ENCODE peak calls at places on chromosomes 7 and 10, in four cellular contexts. H is body of pancreas, D is stomach, S is uterus. W is an unnamed sample.

GRCh38 chr10:55158643-55159042 is 357.6 kb upstream of the PCDH15 start:
- DNase-seq in H (no peak), S (no peak), D (no peak), W (no peak)

GRCh38 chr7:13144622-13145021 is 457.2 kb downstream of the ARL4A start:
- DNase-seq in D (no peak), S (no peak), H (peak; percentile 16), W (no peak)

GRCh38 chr10:125038637-125039036 is 96.7 kb downstream of the ZRANB1 start:
- DNase-seq in H (peak; percentile 78), S (no peak), D (peak; percentile 81), W (peak; percentile 60)

GRCh38 chr10:24784923-24785322 is 61.2 kb upstream of the ARHGAP21 start:
- DNase-seq in D (no peak), H (no peak), S (no peak), W (no peak)

GRCh38 chr10:18532881-18533535 is 118.4 kb downstream of the NSUN6 start:
- DNase-seq in H (no peak), S (no peak), D (no peak), W (no peak)

GRCh38 chr10:44779511-44779910 is 131.6 kb upstream of the TMEM72 start:
- DNase-seq in D (no peak), S (no peak), H (no peak), W (no peak)

GRCh38 chr10:32692174-32692573 is 246.2 kb downstream of the CCDC7 start:
- DNase-seq in D (no peak), H (no peak), S (no peak), W (no peak)

GRCh38 chr7:25187932-25188331 is 40.4 kb downstream of the NPVF start:
- DNase-seq in D (no peak), S (no peak), H (no peak), W (no peak)

GRCh38 chr10:14586901-14587300 is 187.8 kb downstream of the FAM107B start:
- DNase-seq in S (no peak), H (peak; percentile 51), D (peak; percentile 73), W (no peak)

GRCh38 chr10:6151087-6151977 is 51.4 kb upstream of the PFKFB3 start:
- DNase-seq in S (peak; percentile 52), H (peak; percentile 41), D (peak; percentile 54), W (peak; percentile 60)

GRCh38 chr7:141158562-141158961 is 84.7 kb downstream of the TMEM178B start:
- DNase-seq in S (no peak), D (no peak), H (no peak), W (no peak)

GRCh38 chr7:50939026-50939425 is 156.3 kb upstream of the GRB10 start:
- DNase-seq in S (no peak), H (no peak), D (no peak), W (no peak)

GRCh38 chr10:23120001-23120934 is 24.9 kb downstream of the MSRB2 start:
- DNase-seq in H (no peak), S (no peak), D (no peak), W (no peak)

GRCh38 chr10:129730272-129730992 is 233.6 kb downstream of the EBF3 start:
- DNase-seq in D (no peak), H (no peak), S (no peak), W (no peak)

GRCh38 chr10:114309111-114309651 is 70.1 kb downstream of the VWA2 start:
- DNase-seq in S (no peak), H (no peak), D (no peak), W (no peak)

DNA sequence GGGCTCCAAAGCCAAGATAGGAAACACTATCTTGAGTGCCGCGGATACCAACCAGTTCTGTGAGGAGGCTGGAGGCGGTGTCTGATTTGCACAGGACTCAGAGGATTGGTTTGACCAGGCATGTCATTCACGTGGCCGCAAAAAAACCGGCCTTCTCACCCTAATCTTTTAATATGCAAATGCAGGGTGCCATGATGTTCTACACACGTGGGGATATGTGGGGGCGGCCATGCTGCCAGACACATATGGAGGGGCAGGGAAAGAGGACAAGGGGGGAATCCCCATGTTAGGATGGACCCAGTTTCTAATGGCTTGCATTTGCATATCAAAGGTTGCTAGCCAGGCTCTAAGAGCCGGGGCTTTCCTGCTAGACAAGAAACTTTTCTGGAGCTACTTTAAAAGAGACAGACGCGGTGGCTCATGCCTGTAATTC is 88.8 kb upstream of the C7orf33 start:
- DNase-seq in D (peak; percentile 29), S (no peak), H (no peak), W (no peak)
- H3K4me3 ChIP-seq in D (no peak overlapping the region), S (no peak overlapping the region), H (no peak overlapping the region), W (peak overlapping the region; percentile 50)

GRCh38 chr7:77885155-77885554 is 86.6 kb downstream of the PHTF2 start:
- DNase-seq in S (no peak), D (no peak), H (no peak), W (no peak)

GRCh38 chr7:77888998-77889397 is 90.4 kb downstream of the PHTF2 start:
- DNase-seq in D (no peak), S (no peak), H (no peak), W (no peak)

GRCh38 chr7:77887567-77887966 is 89.0 kb downstream of the PHTF2 start:
- DNase-seq in S (no peak), H (no peak), D (no peak), W (no peak)
- H3K4me1 ChIP-seq in S (no peaks in the 10 kb centered on the region), H (no peaks in the 10 kb centered on the region), D (no peaks in the 10 kb centered on the region), W (peaks cover 12% of the 10 kb centered on the region)

DNA sequence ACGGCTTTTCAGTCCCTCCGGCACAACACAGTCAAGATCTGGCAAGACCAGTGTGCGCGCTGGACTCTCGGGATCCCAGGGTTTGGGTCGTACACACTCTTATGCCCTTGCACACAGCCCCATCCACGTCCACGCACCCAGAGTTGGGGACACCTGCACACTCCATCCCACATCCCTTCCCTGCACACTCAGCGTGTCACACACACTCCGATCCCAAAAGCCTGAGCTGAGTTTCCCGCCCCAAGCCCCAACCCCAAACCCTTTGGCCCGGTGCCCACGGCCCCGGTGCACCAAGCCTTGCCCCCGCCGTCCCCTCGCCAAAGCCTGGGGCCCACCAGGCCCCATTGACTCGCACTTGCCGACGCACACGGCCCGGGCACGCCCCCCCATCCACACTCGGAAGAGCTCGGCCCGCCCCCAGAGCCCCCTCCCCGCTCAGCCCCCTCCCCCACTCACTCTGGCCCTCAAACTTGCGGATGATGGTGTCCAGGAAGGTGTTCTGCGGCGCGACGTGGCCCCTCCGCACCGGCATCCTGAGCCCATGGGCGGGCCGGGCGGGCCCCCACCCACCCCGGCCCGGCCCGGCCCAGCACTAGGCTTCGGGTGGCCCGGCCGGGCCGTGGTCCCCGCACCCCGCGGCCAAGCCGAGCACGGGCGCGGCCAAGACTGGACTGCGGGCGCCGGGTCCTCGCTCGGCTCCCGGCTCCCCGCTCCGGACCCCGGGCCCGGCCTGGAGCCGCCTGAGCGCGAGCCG is 562 bp downstream of the KCNH2 start:
- DNase-seq in H (no peak), D (no peak), S (no peak), W (no peak)
- H3K4me3 ChIP-seq in H (no peak overlapping the region), D (peak overlapping the region; percentile 56), S (peak overlapping the region; percentile 45), W (peak overlapping the region; percentile 67)

GRCh38 chr10:42490368-42490767 is 148.0 kb downstream of the ZNF33B start:
- DNase-seq in D (no peak), S (no peak), H (no peak), W (no peak)

GRCh38 chr10:42491801-42492200 is 146.6 kb downstream of the ZNF33B start:
- DNase-seq in H (no peak), D (no peak), S (no peak), W (no peak)

GRCh38 chr10:42488416-42488815 is 150.0 kb downstream of the ZNF33B start:
- DNase-seq in S (no peak), H (no peak), D (no peak), W (no peak)

GRCh38 chr10:42491001-42491592 is 147.3 kb downstream of the ZNF33B start:
- DNase-seq in H (no peak), S (no peak), D (no peak), W (no peak)
- H3K4me1 ChIP-seq in H (no peaks in the 10 kb centered on the region), S (no peaks in the 10 kb centered on the region), D (no peaks in the 10 kb centered on the region), W (no peaks in the 10 kb centered on the region)

GRCh38 chr10:72505435-72505834 is 120.4 kb downstream of the MICU1 start:
- DNase-seq in S (no peak), H (no peak), D (no peak), W (no peak)

GRCh38 chr10:72509206-72509799 is 116.6 kb downstream of the MICU1 start:
- DNase-seq in S (no peak), D (no peak), H (no peak), W (no peak)

GRCh38 chr10:72508033-72508432 is 117.8 kb downstream of the MICU1 start:
- DNase-seq in D (no peak), S (no peak), H (no peak), W (no peak)

GRCh38 chr10:72503694-72504438 is 122.0 kb downstream of the MICU1 start:
- DNase-seq in H (no peak), S (no peak), D (no peak), W (no peak)

DNA sequence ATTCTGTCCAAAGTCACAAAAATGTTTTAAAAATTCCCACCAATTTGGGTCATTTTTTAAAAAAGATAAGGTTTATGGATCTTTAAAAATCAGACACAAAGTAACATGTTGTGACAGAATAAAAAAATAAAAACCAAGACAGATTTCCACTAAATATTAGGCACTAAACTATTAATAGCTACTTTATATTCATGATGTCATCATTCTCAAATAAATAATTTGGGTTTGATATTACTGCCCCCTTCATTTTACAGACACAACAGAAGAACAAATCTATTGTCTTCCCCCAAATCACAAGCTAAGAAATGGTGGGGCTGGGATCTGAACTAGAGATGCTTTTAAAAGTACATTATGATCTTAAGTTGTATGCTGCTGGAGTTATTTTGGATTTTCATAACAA is 119.4 kb downstream of the MICU1 start:
- DNase-seq in S (no peak), H (no peak), D (no peak), W (no peak)
- H3K4me3 ChIP-seq in S (no peak overlapping the region), H (no peak overlapping the region), D (no peak overlapping the region), W (no peak overlapping the region)

GRCh38 chr7:17516768-17517167 is 218.3 kb downstream of the AHR start:
- DNase-seq in H (no peak), S (no peak), D (no peak), W (no peak)

GRCh38 chr7:17520941-17521340 is 222.5 kb downstream of the AHR start:
- DNase-seq in S (no peak), H (no peak), D (no peak), W (no peak)

GRCh38 chr7:17524746-17525145 is 226.3 kb downstream of the AHR start:
- DNase-seq in D (no peak), S (no peak), H (no peak), W (no peak)

GRCh38 chr7:17523813-17524741 is 225.6 kb downstream of the AHR start:
- DNase-seq in D (peak; percentile 44), S (peak; percentile 19), H (peak; percentile 57), W (no peak)

GRCh38 chr7:17521437-17521836 is 223.0 kb downstream of the AHR start:
- DNase-seq in H (no peak), S (no peak), D (no peak), W (no peak)
- H3K4me1 ChIP-seq in H (peaks cover 21% of the 10 kb centered on the region), S (no peaks in the 10 kb centered on the region), D (no peaks in the 10 kb centered on the region), W (peaks cover 33% of the 10 kb centered on the region)

DNA sequence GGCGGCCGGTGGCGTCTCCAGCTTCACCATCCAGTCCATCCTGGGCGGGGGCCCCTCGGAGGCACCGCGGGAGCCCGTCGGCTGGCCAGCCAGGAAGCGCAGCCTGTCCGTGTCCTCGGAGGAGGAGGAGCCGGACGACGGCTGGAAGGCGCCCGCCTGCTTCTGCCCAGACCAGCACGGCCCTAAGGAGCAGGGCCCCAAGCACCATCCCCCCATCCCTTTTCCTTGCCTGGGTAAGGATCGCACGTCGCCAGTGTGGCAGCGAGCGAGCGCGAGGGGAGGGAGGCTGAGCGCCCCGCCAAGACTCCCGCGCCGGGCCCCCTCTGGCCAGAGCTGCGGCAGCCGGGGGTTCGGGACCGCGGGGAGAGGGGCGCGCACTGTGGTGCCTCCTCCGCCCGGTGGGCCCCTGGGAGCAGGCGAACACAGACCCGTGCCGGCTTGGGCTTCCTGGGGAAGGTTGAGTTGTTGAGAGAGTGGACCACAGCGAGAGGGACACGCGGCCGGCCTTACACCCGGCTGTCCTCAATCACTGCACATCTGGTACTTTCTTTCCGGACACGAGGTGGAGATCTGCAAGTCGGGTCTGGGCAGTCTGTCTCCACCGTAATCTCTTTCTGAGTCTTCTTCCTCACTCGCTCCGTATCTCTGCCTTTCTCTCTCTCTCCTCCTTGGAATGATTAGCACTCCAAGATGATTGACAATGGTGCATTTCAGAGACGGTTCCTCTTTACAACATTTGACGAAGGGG is 652 bp downstream of the HMX2 start:
- DNase-seq in H (no peak), D (no peak), S (no peak), W (no peak)
- H3K4me3 ChIP-seq in H (no peak overlapping the region), D (peak overlapping the region; percentile 11), S (no peak overlapping the region), W (peak overlapping the region; percentile 23)